ENCODE peak calls at places on chromosomes 11 and 22, in six cellular contexts. E is Peyer's patch; Q is NCI-H774; J is stimulated activated CD4-positive, alpha-beta T cell treated with anti-CD3 and anti-CD28 coated beads, Interleukin-1b, Interleukin-23, amount 100 ng/mL, for 24 hours; Z is transverse colon; V is Calu3. N is an unnamed sample.

GRCh38 chr11:45930031-45930794 is 7.8 kb downstream of the LARGE2 start:
- DNase-seq in V (no peak), E (peak; percentile 93), J (no peak), Q (peak; percentile 94), Z (peak; percentile 78), N (no peak)

GRCh38 chr11:8730697-8731020 is 48.1 kb downstream of the RPL27A start:
- DNase-seq in J (no peak), V (no peak), E (no peak), Q (no peak), Z (no peak), N (no peak)

GRCh38 chr11:20310137-20310536 is 53.4 kb upstream of the HTATIP2 start:
- DNase-seq in Z (no peak), E (no peak), Q (peak; percentile 41), J (no peak), V (no peak), N (no peak)

GRCh38 chr22:21009638-21010425 is 5.1 kb upstream of the P2RX6 start:
- DNase-seq in V (peak; percentile 47), Q (no peak), J (no peak), E (no peak), Z (peak; percentile 35), N (peak; percentile 70)

GRCh38 chr22:44289429-44290171 is 23.2 kb downstream of the SHISAL1 start:
- DNase-seq in E (no peak), J (no peak), Z (no peak), Q (no peak), V (no peak), N (no peak)

GRCh38 chr11:73359930-73360742 is 16.1 kb upstream of the RELT start:
- DNase-seq in Z (no peak), J (no peak), E (no peak), V (peak; percentile 54), Q (no peak), N (no peak)

GRCh38 chr22:23225724-23226496 is 45.6 kb downstream of the BCR start:
- DNase-seq in E (peak; percentile 61), Q (no peak), V (peak; percentile 81), J (no peak), Z (peak; percentile 77), N (peak; percentile 29)

GRCh38 chr22:49328630-49329405 is 498.9 kb downstream of the BRD1 start:
- DNase-seq in E (no peak), J (no peak), Q (no peak), V (no peak), Z (no peak), N (no peak)

GRCh38 chr11:27621440-27622161 is 78.7 kb downstream of the BDNF start:
- DNase-seq in Z (no peak), V (no peak), E (no peak), Q (no peak), J (no peak), N (no peak)

GRCh38 chr11:123159146-123159857 is 35.7 kb downstream of the CLMP start:
- DNase-seq in E (no peak), Q (no peak), V (no peak), J (no peak), Z (no peak), N (peak; percentile 83)

GRCh38 chr11:77175869-77176539 is 48.0 kb downstream of the MYO7A start:
- DNase-seq in J (no peak), Z (no peak), V (no peak), Q (no peak), E (no peak), N (peak; percentile 15)

GRCh38 chr11:70073188-70073817 is 4.8 kb upstream of the ANO1 start:
- DNase-seq in Q (no peak), V (no peak), J (no peak), E (peak; percentile 8), Z (no peak), N (no peak)

GRCh38 chr22:48627203-48627602 is 1200.5 kb downstream of the BRD1 start:
- DNase-seq in Z (no peak), E (no peak), Q (no peak), J (no peak), V (no peak), N (no peak)

GRCh38 chr11:1072116-1072820 is 2.4 kb upstream of the MUC2 start:
- DNase-seq in J (no peak), Q (no peak), Z (no peak), E (peak; percentile 63), V (peak; percentile 81), N (peak; percentile 68)

GRCh38 chr11:16833026-16833425 is 94.6 kb downstream of the C11orf58 start:
- DNase-seq in E (no peak), Q (no peak), Z (no peak), V (no peak), J (no peak), N (no peak)

GRCh38 chr11:32451808-32452207 is 16.5 kb upstream of the WT1 start:
- DNase-seq in Q (no peak), Z (no peak), J (no peak), E (no peak), V (no peak), N (peak; percentile 74)

GRCh38 chr22:48175721-48176120 is 1413.3 kb downstream of the TBC1D22A start:
- DNase-seq in Z (no peak), V (no peak), E (no peak), J (no peak), Q (no peak), N (no peak)

N was measured in amniotic epithelial cell.